ENCODE peak calls at places on chromosomes 7 and 10, in six cellular contexts. N, A, G, U, C and D are unnamed samples.

GRCh38 chr10:14421941-14422340 is 91.2 kb upstream of the FRMD4A start:
- DNase-seq in N (no peak), A (no peak), G (no peak), U (no peak), C (no peak), D (no peak)

GRCh38 chr10:79285315-79286185 is 61.7 kb upstream of the PPIF start:
- DNase-seq in N (no peak), A (no peak), G (no peak), U (no peak), C (no peak), D (no peak)

GRCh38 chr7:140314571-140315480 is 83.5 kb downstream of the SLC37A3 start:
- DNase-seq in N (no peak), A (no peak), G (peak; percentile 22), U (no peak), C (no peak), D (no peak)

GRCh38 chr7:75945297-75946168 is 30.6 kb downstream of the POR start:
- DNase-seq in N (peak; percentile 78), A (peak; percentile 68), G (peak; percentile 29), U (peak; percentile 49), C (no peak), D (no peak)

GRCh38 chr7:98133181-98133580 is 26.5 kb downstream of the LMTK2 start:
- DNase-seq in N (no peak), A (no peak), G (peak; percentile 27), U (peak; percentile 35), C (no peak), D (no peak)

GRCh38 chr10:80480852-80481251 is 26.7 kb downstream of the TSPAN14 start:
- DNase-seq in N (no peak), A (no peak), G (no peak), U (no peak), C (no peak), D (no peak)

GRCh38 chr7:151051108-151051507 is 2.8 kb downstream of the ASIC3 start:
- DNase-seq in N (peak; percentile 48), A (peak; percentile 72), G (peak; percentile 71), U (peak; percentile 34), C (peak; percentile 55), D (no peak)

GRCh38 chr10:77832243-77832642 is 94.3 kb downstream of the DLG5 start:
- DNase-seq in N (no peak), A (no peak), G (no peak), U (no peak), C (no peak), D (no peak)

GRCh38 chr7:19747740-19748339 is 25.6 kb downstream of the TMEM196 start:
- DNase-seq in N (no peak), A (no peak), G (peak; percentile 39), U (peak; percentile 16), C (no peak), D (no peak)

GRCh38 chr10:101329341-101330032 is 24.5 kb upstream of the BTRC start:
- DNase-seq in N (no peak), A (no peak), G (no peak), U (no peak), C (no peak), D (no peak)

GRCh38 chr7:79091661-79092060 is 361.8 kb downstream of the MAGI2 start:
- DNase-seq in N (no peak), A (no peak), G (peak; percentile 27), U (no peak), C (no peak), D (no peak)

GRCh38 chr7:87003872-87004798 is 55.3 kb downstream of the ELAPOR2 start:
- DNase-seq in N (no peak), A (no peak), G (peak; percentile 8), U (peak; percentile 41), C (no peak), D (no peak)

GRCh38 chr10:43361532-43362190 is 9.8 kb upstream of the FXYD4 start:
- DNase-seq in N (no peak), A (no peak), G (no peak), U (no peak), C (no peak), D (no peak)

GRCh38 chr7:66183700-66184099 is 21.4 kb upstream of the TPST1 start:
- DNase-seq in N (peak; percentile 30), A (no peak), G (peak; percentile 96), U (no peak), C (no peak), D (no peak)

GRCh38 chr7:9407816-9408215 is 974.4 kb downstream of the NXPH1 start:
- DNase-seq in N (no peak), A (no peak), G (peak; percentile 93), U (no peak), C (no peak), D (no peak)

GRCh38 chr7:128020161-128020560 is 11.1 kb downstream of the LRRC4 start:
- DNase-seq in N (no peak), A (no peak), G (no peak), U (peak; percentile 88), C (no peak), D (no peak)

GRCh38 chr7:28988818-28989595 is 30.9 kb upstream of the TRIL start:
- DNase-seq in N (no peak), A (no peak), G (peak; percentile 98), U (no peak), C (no peak), D (no peak)

GRCh38 chr10:86261933-86262665 is 104.5 kb downstream of the GRID1 start:
- DNase-seq in N (no peak), A (no peak), G (no peak), U (peak; percentile 17), C (no peak), D (peak; percentile 48)

GRCh38 chr7:118158766-118159165 is 25.2 kb upstream of the LSM8 start:
- DNase-seq in N (no peak), A (no peak), G (no peak), U (no peak), C (no peak), D (no peak)

GRCh38 chr10:54441286-54441685 is 359.7 kb downstream of the PCDH15 start:
- DNase-seq in N (no peak), A (no peak), G (peak; percentile 8), U (no peak), C (no peak), D (no peak)

DNA sequence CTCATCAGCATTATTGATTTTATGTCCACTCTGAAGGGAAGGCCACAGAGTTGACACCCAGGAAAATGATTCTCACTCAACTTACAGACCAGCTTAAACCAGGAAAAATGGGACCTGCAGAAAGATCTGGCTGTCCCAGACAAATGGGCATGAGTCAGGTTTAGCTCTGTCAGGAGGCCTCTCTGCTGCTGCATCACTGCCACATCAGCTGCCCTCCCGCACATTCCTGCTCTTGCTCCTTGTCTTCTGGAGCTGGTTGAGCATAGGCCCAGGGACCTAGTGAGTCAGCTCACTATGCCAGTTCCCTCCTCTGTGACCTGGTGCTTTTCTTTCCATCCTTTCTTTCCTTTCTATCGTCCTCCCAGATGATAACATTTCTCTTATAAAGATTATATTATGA is 18.8 kb upstream of the SMNDC1 start:
- DNase-seq in N (no peak), A (no peak), G (peak; percentile 95), U (no peak), C (no peak), D (no peak)
- H3K27ac ChIP-seq in N (no peak overlapping the region), A (no peak overlapping the region), G (peak overlapping the region; percentile 9), U (no peak overlapping the region), C (no peak overlapping the region), D (no peak overlapping the region)

GRCh38 chr7:5696346-5697100 is 84.9 kb downstream of the RNF216 start:
- DNase-seq in N (no peak), A (no peak), G (no peak), U (no peak), C (no peak), D (no peak)
- H3K4me1 ChIP-seq in N (peaks cover 22% of the 10 kb centered on the region), A (peaks cover 77% of the 10 kb centered on the region), G (peaks cover 49% of the 10 kb centered on the region), U (peaks cover 7% of the 10 kb centered on the region), C (peaks cover 88% of the 10 kb centered on the region), D (no peaks in the 10 kb centered on the region)

GRCh38 chr7:106864298-106865081 is 592 bp upstream of the PIK3CG start:
- DNase-seq in N (no peak), A (no peak), G (no peak), U (no peak), C (no peak), D (no peak)

GRCh38 chr7:106867641-106868351 is 2.7 kb downstream of the PIK3CG start:
- DNase-seq in N (no peak), A (no peak), G (no peak), U (no peak), C (no peak), D (no peak)

GRCh38 chr7:106865130-106866115 is at the start of gene PIK3CG:
- DNase-seq in N (no peak), A (no peak), G (no peak), U (no peak), C (no peak), D (no peak)

GRCh38 chr7:106868364-106868763 is 3.3 kb downstream of the PIK3CG start:
- DNase-seq in N (no peak), A (no peak), G (no peak), U (no peak), C (no peak), D (no peak)

DNA sequence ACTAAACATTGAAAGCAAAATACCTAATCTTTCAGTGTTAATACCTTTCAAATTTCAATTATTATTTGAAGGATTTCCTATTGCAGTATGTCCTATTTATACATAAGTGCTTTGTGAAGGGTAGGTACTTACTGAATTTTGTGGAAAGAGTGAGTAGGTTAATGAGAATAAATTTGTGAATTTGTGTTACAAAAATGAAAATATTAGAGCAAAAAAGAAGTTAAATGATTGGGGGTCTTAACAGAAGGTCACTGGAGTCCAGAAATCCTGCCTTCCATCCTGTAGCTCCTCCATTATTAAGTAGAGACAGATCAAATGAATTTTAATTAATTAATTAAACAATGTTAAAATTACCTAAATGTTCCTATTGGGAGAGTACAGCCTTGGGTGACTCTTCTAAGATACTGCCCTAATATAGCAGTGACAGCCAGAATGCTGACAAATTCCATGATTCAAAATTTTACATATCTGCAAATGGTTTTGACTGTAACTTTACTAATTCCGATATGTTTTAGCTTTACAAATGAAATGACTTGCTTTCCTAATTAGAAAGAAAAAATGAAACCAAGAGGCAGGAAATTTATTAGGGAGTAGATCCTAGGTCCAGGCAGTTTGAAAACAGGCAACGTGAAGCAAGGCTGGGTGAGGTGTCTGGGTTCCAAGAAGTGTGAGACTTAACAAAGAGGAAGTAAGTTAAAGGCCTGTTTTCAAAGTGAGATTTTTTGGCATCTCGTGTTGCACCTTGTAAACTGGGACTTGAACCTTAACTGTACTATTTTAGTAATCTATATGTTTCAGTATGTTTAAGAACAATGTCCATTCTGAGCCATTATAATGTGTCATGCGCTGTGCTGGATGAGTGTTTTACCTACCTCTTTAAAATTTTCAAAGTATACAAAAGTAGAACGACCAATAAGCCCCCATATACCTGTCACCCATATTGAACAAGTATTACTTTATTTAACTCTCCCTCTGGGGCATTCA is 1.5 kb downstream of the PIK3CG start:
- DNase-seq in N (no peak), A (no peak), G (no peak), U (no peak), C (no peak), D (no peak)
- H3K4me3 ChIP-seq in N (no peak overlapping the region), A (peak overlapping the region; percentile 57), G (no peak overlapping the region), U (peak overlapping the region; percentile 48), C (peak overlapping the region; percentile 62), D (no peak overlapping the region)

GRCh38 chr10:95391570-95392249 is 100.9 kb upstream of the PDLIM1 start:
- DNase-seq in N (no peak), A (no peak), G (peak; percentile 54), U (peak; percentile 16), C (no peak), D (no peak)

GRCh38 chr10:95389176-95389575 is 98.4 kb upstream of the PDLIM1 start:
- DNase-seq in N (no peak), A (no peak), G (no peak), U (no peak), C (no peak), D (no peak)

GRCh38 chr10:95388539-95388938 is 97.7 kb upstream of the PDLIM1 start:
- DNase-seq in N (no peak), A (no peak), G (peak; percentile 25), U (no peak), C (no peak), D (no peak)

GRCh38 chr10:95391164-95391563 is 100.4 kb upstream of the PDLIM1 start:
- DNase-seq in N (no peak), A (no peak), G (no peak), U (no peak), C (no peak), D (no peak)

GRCh38 chr10:95389982-95390381 is 99.2 kb upstream of the PDLIM1 start:
- DNase-seq in N (no peak), A (no peak), G (no peak), U (no peak), C (no peak), D (no peak)
- H3K27ac ChIP-seq in N (no peak overlapping the region), A (no peak overlapping the region), G (no peak overlapping the region), U (no peak overlapping the region), C (no peak overlapping the region), D (no peak overlapping the region)